ENCODE peak calls at places on chromosome 10, in four cellular contexts. One of them, this sample, is unnamed. For H3K36me3, the result is how much of the 10 kb centered on the place peaks cover.

GRCh38 chr10:47022311-47023131 is 111.3 kb downstream of the PTPN20 start:
- DNase-seq in H7: peak
- DNase-seq in cardiac muscle cell: no peak
- DNase-seq in kidney: peak
- DNase-seq in this sample: no peak

GRCh38 chr10:8056891-8057331 is 2.4 kb downstream of the GATA3 start:
- DNase-seq in H7: peak
- DNase-seq in cardiac muscle cell: no peak
- DNase-seq in kidney: peak
- DNase-seq in this sample: no peak

GRCh38 chr10:109987413-109987812 is 20.4 kb upstream of the ADD3 start:
- DNase-seq in H7: no peak
- DNase-seq in cardiac muscle cell: peak
- DNase-seq in kidney: no peak
- DNase-seq in this sample: no peak

GRCh38 chr10:87734987-87735827 is 75.5 kb downstream of the PAPSS2 start:
- DNase-seq in H7: peak
- DNase-seq in cardiac muscle cell: peak
- DNase-seq in kidney: no peak
- DNase-seq in this sample: peak

GRCh38 chr10:71771821-71772617 is 1.3 kb downstream of the VSIR start:
- DNase-seq in H7: no peak
- DNase-seq in cardiac muscle cell: peak
- DNase-seq in kidney: peak
- DNase-seq in this sample: peak

GRCh38 chr10:75959912-75960311 is 528.5 kb downstream of the LRMDA start:
- DNase-seq in H7: no peak
- DNase-seq in cardiac muscle cell: no peak
- DNase-seq in kidney: no peak
- DNase-seq in this sample: no peak

GRCh38 chr10:91479583-91479982 is 69.4 kb downstream of the HECTD2 start:
- DNase-seq in H7: no peak
- DNase-seq in cardiac muscle cell: no peak
- DNase-seq in kidney: no peak
- DNase-seq in this sample: no peak

GRCh38 chr10:67599597-67599996 is 96.4 kb downstream of the CTNNA3 start:
- DNase-seq in H7: no peak
- DNase-seq in cardiac muscle cell: no peak
- DNase-seq in kidney: no peak
- DNase-seq in this sample: no peak

GRCh38 chr10:35182631-35183510 is 56.2 kb downstream of the CREM start:
- DNase-seq in H7: no peak
- DNase-seq in cardiac muscle cell: no peak
- DNase-seq in kidney: no peak
- DNase-seq in this sample: no peak

GRCh38 chr10:79344502-79345195 is 2.6 kb upstream of the PPIF start:
- DNase-seq in H7: peak
- DNase-seq in cardiac muscle cell: no peak
- DNase-seq in kidney: no peak
- DNase-seq in this sample: no peak

GRCh38 chr10:102948163-102948562 is 30.1 kb downstream of the CNNM2 start:
- DNase-seq in H7: no peak
- DNase-seq in cardiac muscle cell: no peak
- DNase-seq in kidney: no peak
- DNase-seq in this sample: no peak

GRCh38 chr10:82310839-82311238 is 435.8 kb downstream of the NRG3 start:
- DNase-seq in H7: no peak
- DNase-seq in cardiac muscle cell: no peak
- DNase-seq in kidney: no peak
- DNase-seq in this sample: no peak

GRCh38 chr10:80167471-80167870 is 34.9 kb downstream of the PLAC9 start:
- DNase-seq in H7: no peak
- DNase-seq in cardiac muscle cell: no peak
- DNase-seq in kidney: no peak
- DNase-seq in this sample: no peak

GRCh38 chr10:788796-789748 is 99.6 kb upstream of the DIP2C start:
- DNase-seq in H7: peak
- DNase-seq in cardiac muscle cell: no peak
- DNase-seq in kidney: peak
- DNase-seq in this sample: peak

GRCh38 chr10:43035785-43036184 is 41.1 kb upstream of the RET start:
- DNase-seq in H7: peak
- DNase-seq in cardiac muscle cell: no peak
- DNase-seq in kidney: no peak
- DNase-seq in this sample: no peak

GRCh38 chr10:117541405-117541908 is 1.1 kb upstream of the EMX2 start:
- DNase-seq in H7: peak
- DNase-seq in cardiac muscle cell: peak
- DNase-seq in kidney: peak
- DNase-seq in this sample: peak

GRCh38 chr10:123997486-123998196 is 95.8 kb downstream of the CHST15 start:
- DNase-seq in H7: peak
- DNase-seq in cardiac muscle cell: peak
- DNase-seq in kidney: peak
- DNase-seq in this sample: no peak

GRCh38 chr10:90372442-90372841 is 485.4 kb downstream of the HTR7 start:
- DNase-seq in H7: no peak
- DNase-seq in cardiac muscle cell: peak
- DNase-seq in kidney: no peak
- DNase-seq in this sample: no peak

GRCh38 chr10:102701272-102701671 is 12.9 kb downstream of the ARL3 start:
- DNase-seq in H7: no peak
- DNase-seq in cardiac muscle cell: no peak
- DNase-seq in kidney: no peak
- DNase-seq in this sample: peak

GRCh38 chr10:51260376-51260775 is 186.1 kb downstream of the PRKG1 start:
- DNase-seq in H7: no peak
- DNase-seq in cardiac muscle cell: peak
- DNase-seq in kidney: no peak
- DNase-seq in this sample: no peak

DNA sequence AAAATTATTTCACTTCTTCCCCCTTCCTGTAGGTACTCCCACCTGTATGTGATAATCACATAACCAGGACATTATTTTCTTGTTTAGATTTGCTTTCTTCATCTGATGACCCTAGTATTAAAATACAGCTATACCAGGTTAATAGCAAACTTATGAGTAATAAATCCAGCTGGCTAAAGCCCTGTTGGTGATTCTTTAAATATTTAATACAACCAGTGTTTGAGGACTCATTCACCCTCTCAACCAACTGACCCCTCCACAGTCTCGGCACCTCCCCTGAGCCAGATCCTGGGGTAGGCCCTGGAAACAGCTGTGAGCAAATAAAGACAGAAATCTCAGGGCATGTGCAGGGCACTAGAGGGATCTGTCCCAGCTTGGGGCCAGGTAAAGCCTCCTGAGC is 58.5 kb downstream of the BLNK start:
- DNase-seq in H7: no peak
- DNase-seq in cardiac muscle cell: no peak
- DNase-seq in kidney: no peak
- DNase-seq in this sample: no peak
- H3K36me3 ChIP-seq in H7: under half
- H3K36me3 ChIP-seq in cardiac muscle cell: under half
- H3K36me3 ChIP-seq in kidney: under half
- H3K36me3 ChIP-seq in this sample: under half

DNA sequence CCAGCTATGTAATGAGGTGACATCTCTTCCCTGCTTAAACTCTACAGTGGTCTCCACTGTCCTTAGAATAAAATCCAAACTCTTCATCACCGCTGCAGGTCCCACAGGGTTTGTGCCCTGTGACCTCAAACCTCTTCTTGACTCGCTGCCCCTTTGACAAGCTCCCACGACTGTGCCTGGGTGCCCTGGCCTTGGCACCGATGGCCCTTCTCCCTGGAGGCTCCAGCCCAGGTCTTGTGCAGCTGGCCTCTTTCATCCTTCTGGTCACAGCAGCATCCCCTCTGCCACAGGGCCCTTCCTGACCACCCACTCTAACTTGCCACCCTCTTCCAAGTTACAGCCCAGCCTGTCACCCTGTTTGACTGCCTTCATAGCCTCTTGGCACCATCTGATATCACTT is 108.2 kb downstream of the DLG5 start:
- DNase-seq in H7: no peak
- DNase-seq in cardiac muscle cell: no peak
- DNase-seq in kidney: peak
- DNase-seq in this sample: no peak
- H3K36me3 ChIP-seq in H7: under half
- H3K36me3 ChIP-seq in cardiac muscle cell: under half
- H3K36me3 ChIP-seq in kidney: half or more
- H3K36me3 ChIP-seq in this sample: under half

GRCh38 chr10:28540145-28540544 is 7.2 kb downstream of the WAC start:
- DNase-seq in H7: no peak
- DNase-seq in cardiac muscle cell: no peak
- DNase-seq in kidney: no peak
- DNase-seq in this sample: no peak
- H3K36me3 ChIP-seq in H7: under half
- H3K36me3 ChIP-seq in cardiac muscle cell: half or more
- H3K36me3 ChIP-seq in kidney: half or more
- H3K36me3 ChIP-seq in this sample: under half

GRCh38 chr10:92735938-92736337 is 46.2 kb downstream of the HHEX start:
- DNase-seq in H7: no peak
- DNase-seq in cardiac muscle cell: no peak
- DNase-seq in kidney: no peak
- DNase-seq in this sample: no peak
- H3K36me3 ChIP-seq in H7: under half
- H3K36me3 ChIP-seq in cardiac muscle cell: under half
- H3K36me3 ChIP-seq in kidney: under half
- H3K36me3 ChIP-seq in this sample: under half

GRCh38 chr10:104323085-104323484 is 15.2 kb downstream of the ITPRIP start:
- DNase-seq in H7: peak
- DNase-seq in cardiac muscle cell: no peak
- DNase-seq in kidney: peak
- DNase-seq in this sample: no peak
- H3K36me3 ChIP-seq in H7: under half
- H3K36me3 ChIP-seq in cardiac muscle cell: under half
- H3K36me3 ChIP-seq in kidney: under half
- H3K36me3 ChIP-seq in this sample: under half

DNA sequence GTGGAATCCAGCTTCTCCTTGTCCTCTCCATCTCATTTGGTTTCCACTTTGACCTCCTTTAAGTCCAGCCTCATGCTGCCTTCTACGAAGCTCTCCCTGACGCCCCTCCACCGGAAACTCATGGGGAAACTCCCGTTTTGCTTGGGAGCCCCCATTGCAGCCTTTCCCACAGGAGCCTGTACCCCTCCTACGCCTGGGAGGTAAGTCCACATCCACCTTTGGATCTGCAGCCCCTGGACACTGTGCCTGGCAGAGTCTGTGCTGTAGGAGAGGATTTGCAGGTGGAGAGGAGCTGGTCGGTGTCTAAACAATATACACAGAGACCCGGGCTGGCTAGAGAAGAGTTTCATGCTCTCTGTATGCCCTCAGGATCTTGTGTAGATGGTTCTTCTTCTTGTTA is 296.1 kb downstream of the GLRX3 start:
- DNase-seq in H7: no peak
- DNase-seq in cardiac muscle cell: no peak
- DNase-seq in kidney: no peak
- DNase-seq in this sample: no peak
- H3K36me3 ChIP-seq in H7: under half
- H3K36me3 ChIP-seq in cardiac muscle cell: under half
- H3K36me3 ChIP-seq in kidney: under half
- H3K36me3 ChIP-seq in this sample: under half

GRCh38 chr10:45395554-45395953 is 21.5 kb downstream of the ALOX5 start:
- DNase-seq in H7: no peak
- DNase-seq in cardiac muscle cell: no peak
- DNase-seq in kidney: no peak
- DNase-seq in this sample: no peak
- H3K36me3 ChIP-seq in H7: under half
- H3K36me3 ChIP-seq in cardiac muscle cell: under half
- H3K36me3 ChIP-seq in kidney: under half
- H3K36me3 ChIP-seq in this sample: under half